ENCODE peak calls at places on chromosomes 4 and X, in ten cellular contexts. V is left ventricle myocardium inferior, Y is cardiac muscle cell, I is esophagus squamous epithelium, D is hepatocyte, M is A549, E is OCI-LY7, R is prostate gland, X is HepG2, N is adrenal gland. U is an unnamed sample. For H3K4me1, the result is how much of the 10 kb centered on the place peaks cover.

GRCh38 chr4:16032382-16032743 is 51.5 kb downstream of the PROM1 start:
- DNase-seq in V (no peak), Y (no peak), I (no peak), D (no peak), M (no peak), E (no peak), R (no peak), X (peak), N (no peak), U (peak)

GRCh38 chr4:30790998-30791397 is 70.8 kb downstream of the PCDH7 start:
- DNase-seq in V (no peak), Y (no peak), I (no peak), D (no peak), M (no peak), E (no peak), R (no peak), X (no peak), N (no peak), U (no peak)

GRCh38 chr4:122577189-122577553 is 43.7 kb downstream of the IL21 start:
- DNase-seq in V (no peak), Y (no peak), I (no peak), D (no peak), M (no peak), E (no peak), R (no peak), X (no peak), N (no peak), U (no peak)

GRCh38 chrX:2508648-2509335 is 8.0 kb upstream of the DHRSX start:
- DNase-seq in V (no peak), Y (no peak), I (no peak), D (no peak), M (no peak), E (no peak), R (no peak), X (no peak), N (no peak), U (no peak)

GRCh38 chrX:102930990-102931756 is 5.9 kb upstream of the RAB40AL start:
- DNase-seq in V (no peak), Y (no peak), I (no peak), D (no peak), M (no peak), E (no peak), R (no peak), X (no peak), N (no peak), U (no peak)

GRCh38 chr4:159545556-159545955 is 442.7 kb downstream of the RAPGEF2 start:
- DNase-seq in V (no peak), Y (no peak), I (no peak), D (no peak), M (no peak), E (no peak), R (no peak), X (no peak), N (no peak), U (no peak)

GRCh38 chr4:52234539-52235174 is 183.6 kb downstream of the SPATA18 start:
- DNase-seq in V (no peak), Y (peak), I (no peak), D (peak), M (peak), E (no peak), R (no peak), X (peak), N (peak), U (no peak)

GRCh38 chr4:86935833-86936721 is 1.3 kb downstream of the AFF1 start:
- DNase-seq in V (peak), Y (peak), I (no peak), D (peak), M (peak), E (peak), R (peak), X (peak), N (peak), U (peak)

GRCh38 chrX:123971963-123972362 is 10.5 kb downstream of the STAG2 start:
- DNase-seq in V (no peak), Y (no peak), I (no peak), D (no peak), M (no peak), E (no peak), R (no peak), X (no peak), N (peak), U (no peak)

GRCh38 chr4:75848891-75849290 is 53.4 kb downstream of the PPEF2 start:
- DNase-seq in V (no peak), Y (no peak), I (no peak), D (no peak), M (no peak), E (no peak), R (no peak), X (no peak), N (no peak), U (peak)

GRCh38 chr4:108031427-108032083 is 41.9 kb downstream of the HADH start:
- DNase-seq in V (no peak), Y (no peak), I (no peak), D (no peak), M (no peak), E (no peak), R (no peak), X (no peak), N (no peak), U (peak)

GRCh38 chr4:164239976-164240375 is 514.0 kb upstream of the SMIM31 start:
- DNase-seq in V (no peak), Y (no peak), I (no peak), D (no peak), M (no peak), E (no peak), R (no peak), X (no peak), N (no peak), U (peak)

GRCh38 chr4:82866706-82867385 is 24.1 kb downstream of the SEC31A start:
- DNase-seq in V (no peak), Y (no peak), I (no peak), D (no peak), M (no peak), E (no peak), R (no peak), X (no peak), N (no peak), U (no peak)

GRCh38 chr4:80016506-80016905 is 56.5 kb downstream of the ANTXR2 start:
- DNase-seq in V (no peak), Y (no peak), I (no peak), D (no peak), M (no peak), E (no peak), R (no peak), X (no peak), N (no peak), U (peak)

GRCh38 chr4:126976850-126977249 is 655.9 kb upstream of the INTU start:
- DNase-seq in V (no peak), Y (no peak), I (no peak), D (no peak), M (no peak), E (no peak), R (no peak), X (no peak), N (no peak), U (no peak)

GRCh38 chr4:152460488-152460887 is 75.4 kb downstream of the FBXW7 start:
- DNase-seq in V (no peak), Y (no peak), I (no peak), D (peak), M (no peak), E (peak), R (no peak), X (peak), N (no peak), U (peak)

GRCh38 chrX:25034889-25035288 is 19.1 kb upstream of the ARX start:
- DNase-seq in V (no peak), Y (no peak), I (no peak), D (no peak), M (no peak), E (no peak), R (no peak), X (peak), N (no peak), U (no peak)

GRCh38 chr4:113901994-113902787 is 77.3 kb downstream of the ARSJ start:
- DNase-seq in V (no peak), Y (no peak), I (no peak), D (peak), M (no peak), E (no peak), R (peak), X (peak), N (no peak), U (no peak)

GRCh38 chr4:11615601-11616000 is 186.9 kb upstream of the HS3ST1 start:
- DNase-seq in V (no peak), Y (no peak), I (no peak), D (peak), M (no peak), E (no peak), R (no peak), X (no peak), N (no peak), U (no peak)

GRCh38 chr4:11614426-11614825 is 185.7 kb upstream of the HS3ST1 start:
- DNase-seq in V (no peak), Y (no peak), I (no peak), D (peak), M (peak), E (no peak), R (peak), X (no peak), N (no peak), U (peak)

GRCh38 chr4:11616856-11617255 is 188.2 kb upstream of the HS3ST1 start:
- DNase-seq in V (no peak), Y (no peak), I (no peak), D (no peak), M (no peak), E (no peak), R (no peak), X (no peak), N (no peak), U (no peak)

GRCh38 chr4:11622961-11623725 is 194.4 kb upstream of the HS3ST1 start:
- DNase-seq in V (no peak), Y (no peak), I (no peak), D (no peak), M (no peak), E (no peak), R (no peak), X (no peak), N (no peak), U (no peak)

GRCh38 chr4:11618666-11619282 is 190.1 kb upstream of the HS3ST1 start:
- DNase-seq in V (no peak), Y (peak), I (no peak), D (peak), M (no peak), E (no peak), R (no peak), X (no peak), N (no peak), U (no peak)
- H3K4me1 ChIP-seq in V (under half), Y (under half), I (half or more), D (under half), M (under half), E (under half), R (under half), X (under half), N (under half), U (under half)

DNA sequence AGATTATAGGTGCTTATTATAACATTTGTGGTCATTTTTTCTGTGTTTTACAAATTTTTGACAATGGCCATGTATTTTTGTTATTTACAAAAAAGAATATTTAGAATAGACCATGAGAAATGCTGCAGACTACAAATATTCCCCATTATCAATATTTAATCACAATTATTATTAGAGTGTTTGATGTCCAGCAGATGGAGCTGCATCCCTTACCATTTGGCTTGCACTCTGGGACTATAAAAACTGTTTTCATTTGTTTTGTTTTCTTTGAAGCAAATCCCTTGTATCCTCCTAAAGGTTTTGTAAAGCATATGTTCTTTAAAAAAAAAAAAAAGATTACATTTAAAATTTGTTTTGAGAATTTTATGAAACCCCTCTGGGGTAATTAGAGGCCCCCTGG is 85.6 kb upstream of the CXorf66 start:
- DNase-seq in V (no peak), Y (peak), I (no peak), D (no peak), M (no peak), E (no peak), R (no peak), X (no peak), N (peak), U (no peak)
- TF ChIP-seq CTCF in V (peak), Y (peak), I (peak), D (peak), M (peak), E (peak), R (no peak), X (no peak), N (peak), U (peak)

GRCh38 chrX:12867746-12868145 is 874 bp downstream of the TLR7 start:
- DNase-seq in V (no peak), Y (no peak), I (no peak), D (no peak), M (no peak), E (no peak), R (no peak), X (no peak), N (no peak), U (no peak)
- H3K4me1 ChIP-seq in V (under half), Y (under half), I (under half), D (under half), M (under half), E (half or more), R (under half), X (under half), N (under half), U (under half)

GRCh38 chr4:7330031-7330596 is 104.6 kb downstream of the PSAPL1 start:
- DNase-seq in V (peak), Y (no peak), I (no peak), D (no peak), M (no peak), E (no peak), R (no peak), X (no peak), N (no peak), U (no peak)
- TF ChIP-seq CTCF in V (no peak), Y (no peak), I (no peak), D (no peak), M (no peak), E (no peak), R (no peak), X (no peak), N (no peak), U (no peak)

GRCh38 chrX:106451933-106452332 is 159.8 kb upstream of the RADX start:
- DNase-seq in V (no peak), Y (no peak), I (no peak), D (no peak), M (no peak), E (no peak), R (no peak), X (no peak), N (no peak), U (no peak)

GRCh38 chrX:106457802-106458201 is 154.0 kb upstream of the RADX start:
- DNase-seq in V (no peak), Y (no peak), I (no peak), D (no peak), M (no peak), E (no peak), R (no peak), X (no peak), N (no peak), U (no peak)
- H3K4me1 ChIP-seq in V (under half), Y (under half), I (under half), D (under half), M (under half), E (under half), R (under half), X (under half), N (under half), U (under half)

GRCh38 chr4:143335979-143336827 is 473 bp upstream of the GAB1 start:
- DNase-seq in V (peak), Y (peak), I (peak), D (peak), M (peak), E (peak), R (peak), X (peak), N (peak), U (peak)

GRCh38 chr4:143336828-143337599 is at the start of gene GAB1:
- DNase-seq in V (peak), Y (peak), I (no peak), D (peak), M (peak), E (peak), R (peak), X (peak), N (peak), U (peak)

GRCh38 chr4:143338313-143338712 is 1.6 kb downstream of the GAB1 start:
- DNase-seq in V (no peak), Y (no peak), I (no peak), D (no peak), M (no peak), E (no peak), R (no peak), X (no peak), N (no peak), U (no peak)

GRCh38 chr4:143339497-143339896 is 2.8 kb downstream of the GAB1 start:
- DNase-seq in V (no peak), Y (no peak), I (no peak), D (no peak), M (no peak), E (no peak), R (no peak), X (no peak), N (no peak), U (no peak)

GRCh38 chr4:143337600-143338287 is 1.1 kb downstream of the GAB1 start:
- DNase-seq in V (peak), Y (peak), I (no peak), D (peak), M (no peak), E (peak), R (peak), X (peak), N (peak), U (peak)
- TF ChIP-seq CTCF in V (no peak), Y (no peak), I (no peak), D (no peak), M (no peak), E (peak), R (no peak), X (peak), N (no peak), U (no peak)

GRCh38 chr4:48129307-48130014 is 4.6 kb downstream of the TXK start:
- DNase-seq in V (no peak), Y (no peak), I (no peak), D (peak), M (peak), E (no peak), R (no peak), X (no peak), N (no peak), U (no peak)
- H3K4me1 ChIP-seq in V (half or more), Y (under half), I (under half), D (under half), M (under half), E (under half), R (under half), X (under half), N (under half), U (under half)

GRCh38 chr4:155207534-155208257 is 740 bp upstream of the NPY2R start:
- DNase-seq in V (no peak), Y (peak), I (no peak), D (peak), M (peak), E (no peak), R (no peak), X (no peak), N (no peak), U (no peak)
- TF ChIP-seq CTCF in V (no peak), Y (peak), I (no peak), D (peak), M (peak), E (no peak), R (no peak), X (no peak), N (no peak), U (peak)

GRCh38 chrX:37785569-37785968 is 5.7 kb downstream of the CYBB start:
- DNase-seq in V (no peak), Y (no peak), I (no peak), D (no peak), M (no peak), E (no peak), R (no peak), X (no peak), N (peak), U (no peak)
- H3K4me1 ChIP-seq in V (under half), Y (under half), I (under half), D (under half), M (under half), E (half or more), R (under half), X (under half), N (under half), U (under half)

DNA sequence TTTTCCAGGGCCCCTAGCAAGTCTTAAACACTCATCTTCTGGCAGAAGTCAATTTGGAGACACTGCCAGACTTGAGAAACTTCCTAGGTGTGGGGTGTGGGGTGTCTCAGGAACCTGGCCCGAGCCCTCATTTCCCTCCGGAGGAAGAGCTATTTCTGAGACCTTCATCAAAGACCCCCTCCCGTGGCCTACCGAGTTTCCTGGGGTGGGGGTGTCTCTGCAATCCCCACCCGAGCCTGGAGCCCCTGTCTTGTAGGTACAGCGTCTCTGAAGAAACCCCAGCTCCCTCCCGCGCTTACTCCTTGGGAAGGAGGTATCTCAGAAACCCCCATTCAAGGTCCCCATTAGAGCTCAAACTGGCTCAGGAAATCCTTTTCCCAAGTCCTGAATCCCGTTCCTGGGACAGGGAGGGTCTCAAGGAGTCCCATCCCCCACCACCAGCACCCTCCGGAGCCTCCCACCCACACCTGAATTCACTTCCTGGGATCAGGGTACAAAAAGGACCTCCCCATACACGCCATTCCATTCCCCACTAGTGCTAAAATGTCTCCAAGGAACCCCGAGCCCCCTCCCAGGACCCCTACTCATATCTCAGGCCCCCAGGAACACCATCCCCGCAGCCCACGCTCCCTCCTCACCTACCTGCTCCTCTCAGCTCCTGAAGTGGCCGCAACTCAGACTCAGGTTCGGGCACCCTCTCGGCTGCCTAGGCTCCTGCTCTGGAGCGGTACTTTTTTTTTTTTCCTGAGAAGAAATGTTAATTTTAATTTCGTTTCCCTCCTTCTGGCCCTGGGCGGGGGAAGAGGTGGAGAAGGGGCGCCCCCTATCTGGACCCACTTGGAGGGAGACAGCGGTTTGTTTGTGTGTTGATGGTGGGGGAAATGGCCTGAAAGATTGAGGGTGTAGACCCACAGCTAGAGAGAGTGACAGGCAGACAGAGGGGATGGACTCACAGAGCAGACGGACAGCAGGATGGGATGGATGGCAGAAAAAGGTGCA is 1.1 kb downstream of the SLC38A5 start:
- DNase-seq in V (no peak), Y (no peak), I (no peak), D (no peak), M (no peak), E (peak), R (no peak), X (no peak), N (no peak), U (no peak)
- TF ChIP-seq CTCF in V (no peak), Y (peak), I (no peak), D (no peak), M (no peak), E (peak), R (no peak), X (peak), N (no peak), U (no peak)